ENCODE peak calls at places on chromosomes 13 and 19, in five cellular contexts. One of them, this sample, is unnamed.

GRCh38 chr13:98937911-98938381 is 39.9 kb downstream of the DOCK9 start:
- DNase-seq in pons: no peak
- DNase-seq in stimulated activated effector memory CD8-positive, alpha-beta T cell treated with anti-CD3 and anti-CD28 coated beads, Interleukin-12 subunit alpha, Interleukin-12 subunit beta, amount 100 ng/mL, for 72 hours: no peak
- DNase-seq in tibial nerve: no peak
- DNase-seq in RCC 7860: no peak
- DNase-seq in this sample: no peak

GRCh38 chr13:55948175-55948574 is 1192.5 kb upstream of the PRR20A start:
- DNase-seq in stimulated activated effector memory CD8-positive, alpha-beta T cell treated with anti-CD3 and anti-CD28 coated beads, Interleukin-12 subunit alpha, Interleukin-12 subunit beta, amount 100 ng/mL, for 72 hours: no peak
- DNase-seq in pons: no peak
- DNase-seq in tibial nerve: no peak
- DNase-seq in RCC 7860: no peak
- DNase-seq in this sample: no peak

GRCh38 chr13:67554296-67554695 is 324.2 kb upstream of the PCDH9 start:
- DNase-seq in pons: no peak
- DNase-seq in tibial nerve: no peak
- DNase-seq in stimulated activated effector memory CD8-positive, alpha-beta T cell treated with anti-CD3 and anti-CD28 coated beads, Interleukin-12 subunit alpha, Interleukin-12 subunit beta, amount 100 ng/mL, for 72 hours: no peak
- DNase-seq in RCC 7860: no peak
- DNase-seq in this sample: no peak

GRCh38 chr13:92761710-92762109 is 464.9 kb upstream of the GPC6 start:
- DNase-seq in pons: no peak
- DNase-seq in tibial nerve: no peak
- DNase-seq in stimulated activated effector memory CD8-positive, alpha-beta T cell treated with anti-CD3 and anti-CD28 coated beads, Interleukin-12 subunit alpha, Interleukin-12 subunit beta, amount 100 ng/mL, for 72 hours: no peak
- DNase-seq in RCC 7860: no peak
- DNase-seq in this sample: no peak

GRCh38 chr13:92054389-92054788 is 656.0 kb downstream of the GPC5 start:
- DNase-seq in pons: no peak
- DNase-seq in tibial nerve: no peak
- DNase-seq in RCC 7860: no peak
- DNase-seq in stimulated activated effector memory CD8-positive, alpha-beta T cell treated with anti-CD3 and anti-CD28 coated beads, Interleukin-12 subunit alpha, Interleukin-12 subunit beta, amount 100 ng/mL, for 72 hours: no peak
- DNase-seq in this sample: no peak

GRCh38 chr19:18117692-18118378 is 20.3 kb downstream of the MAST3 start:
- DNase-seq in pons: peak
- DNase-seq in tibial nerve: peak
- DNase-seq in stimulated activated effector memory CD8-positive, alpha-beta T cell treated with anti-CD3 and anti-CD28 coated beads, Interleukin-12 subunit alpha, Interleukin-12 subunit beta, amount 100 ng/mL, for 72 hours: peak
- DNase-seq in RCC 7860: peak
- DNase-seq in this sample: no peak

GRCh38 chr13:79404361-79404760 is 1.7 kb downstream of the RBM26 start:
- DNase-seq in pons: no peak
- DNase-seq in tibial nerve: no peak
- DNase-seq in RCC 7860: no peak
- DNase-seq in stimulated activated effector memory CD8-positive, alpha-beta T cell treated with anti-CD3 and anti-CD28 coated beads, Interleukin-12 subunit alpha, Interleukin-12 subunit beta, amount 100 ng/mL, for 72 hours: no peak
- DNase-seq in this sample: no peak

GRCh38 chr13:39035799-39036198 is 2.1 kb downstream of the PROSER1 start:
- DNase-seq in stimulated activated effector memory CD8-positive, alpha-beta T cell treated with anti-CD3 and anti-CD28 coated beads, Interleukin-12 subunit alpha, Interleukin-12 subunit beta, amount 100 ng/mL, for 72 hours: no peak
- DNase-seq in pons: no peak
- DNase-seq in tibial nerve: no peak
- DNase-seq in RCC 7860: no peak
- DNase-seq in this sample: no peak

GRCh38 chr19:18469245-18470107 is 31.5 kb upstream of the ISYNA1 start:
- DNase-seq in pons: peak
- DNase-seq in tibial nerve: peak
- DNase-seq in RCC 7860: peak
- DNase-seq in stimulated activated effector memory CD8-positive, alpha-beta T cell treated with anti-CD3 and anti-CD28 coated beads, Interleukin-12 subunit alpha, Interleukin-12 subunit beta, amount 100 ng/mL, for 72 hours: peak
- DNase-seq in this sample: no peak